ENCODE peak calls at places on chromosomes 5 and 9, in seven cellular contexts. M is SHP77, G is NAMALWA, Q is HTR-8/SVneo, T is RKO, F is GM13977, O is AG20443. X is an unnamed sample.

GRCh38 chr9:70761139-70761538 is 346.7 kb upstream of the KLF9 start:
- DNase-seq in M (no peak), G (no peak), Q (no peak), T (no peak), F (no peak), O (no peak), X (no peak)

GRCh38 chr9:132171702-132172101 is 9.8 kb downstream of the NTNG2 start:
- DNase-seq in M (no peak), G (no peak), Q (no peak), T (no peak), F (no peak), O (no peak), X (no peak)

GRCh38 chr5:178453224-178453623 is 137.0 kb downstream of the COL23A1 start:
- DNase-seq in M (no peak), G (no peak), Q (peak; percentile 22), T (peak; percentile 24), F (no peak), O (no peak), X (no peak)

GRCh38 chr5:179819296-179820126 is 1.2 kb upstream of the SQSTM1 start:
- DNase-seq in M (peak; percentile 87), G (peak; percentile 46), Q (peak; percentile 64), T (peak; percentile 89), F (peak; percentile 69), O (peak; percentile 59), X (peak; percentile 68)

GRCh38 chr9:131503626-131504465 is 1.1 kb downstream of the POMT1 start:
- DNase-seq in M (peak; percentile 24), G (peak; percentile 39), Q (peak; percentile 17), T (peak; percentile 88), F (peak; percentile 58), O (peak; percentile 62), X (peak; percentile 14)

GRCh38 chr9:38376266-38376665 is 16.2 kb upstream of the ALDH1B1 start:
- DNase-seq in M (no peak), G (no peak), Q (no peak), T (no peak), F (no peak), O (no peak), X (no peak)

GRCh38 chr9:1001838-1002237 is 25.4 kb downstream of the DMRT3 start:
- DNase-seq in M (no peak), G (no peak), Q (no peak), T (no peak), F (no peak), O (no peak), X (peak; percentile 28)

GRCh38 chr9:131334568-131335105 is 45.1 kb downstream of the PLPP7 start:
- DNase-seq in M (no peak), G (no peak), Q (no peak), T (peak; percentile 40), F (peak; percentile 15), O (peak; percentile 21), X (no peak)

GRCh38 chr5:121189569-121190305 is 661.9 kb upstream of the FTMT start:
- DNase-seq in M (peak; percentile 8), G (no peak), Q (no peak), T (no peak), F (no peak), O (no peak), X (peak; percentile 5)

GRCh38 chr5:179139111-179139935 is 79.2 kb downstream of the ZNF354C start:
- DNase-seq in M (no peak), G (no peak), Q (no peak), T (no peak), F (no peak), O (no peak), X (no peak)

GRCh38 chr9:83656032-83656680 is 33.2 kb downstream of the IDNK start:
- DNase-seq in M (no peak), G (no peak), Q (no peak), T (no peak), F (peak; percentile 20), O (no peak), X (no peak)

GRCh38 chr9:92501671-92502393 is 19.5 kb upstream of the ASPN start:
- DNase-seq in M (peak; percentile 44), G (peak; percentile 56), Q (no peak), T (peak; percentile 63), F (peak; percentile 22), O (peak; percentile 80), X (peak; percentile 35)

GRCh38 chr9:137710751-137711150 is 91.9 kb downstream of the EHMT1 start:
- DNase-seq in M (no peak), G (no peak), Q (no peak), T (no peak), F (no peak), O (no peak), X (no peak)

GRCh38 chr9:91298304-91298703 is 63.4 kb downstream of the AUH start:
- DNase-seq in M (no peak), G (no peak), Q (peak; percentile 13), T (no peak), F (no peak), O (peak; percentile 29), X (peak; percentile 80)

GRCh38 chr5:139181835-139182452 is 16.2 kb downstream of the SIL1 start:
- DNase-seq in M (no peak), G (no peak), Q (peak; percentile 45), T (peak; percentile 22), F (no peak), O (peak; percentile 37), X (peak; percentile 56)

GRCh38 chr9:86893811-86894490 is 53.4 kb downstream of the GAS1 start:
- DNase-seq in M (no peak), G (no peak), Q (no peak), T (no peak), F (no peak), O (no peak), X (no peak)

GRCh38 chr9:115360122-115360521 is 242.2 kb upstream of the TNC start:
- DNase-seq in M (no peak), G (no peak), Q (no peak), T (no peak), F (no peak), O (no peak), X (no peak)

GRCh38 chr5:150510460-150511263 is 2.7 kb downstream of the NDST1 start:
- DNase-seq in M (no peak), G (no peak), Q (no peak), T (no peak), F (no peak), O (no peak), X (no peak)

GRCh38 chr9:136720251-136720886 is 8.0 kb downstream of the DIPK1B start:
- DNase-seq in M (no peak), G (no peak), Q (no peak), T (no peak), F (no peak), O (no peak), X (peak; percentile 9)

GRCh38 chr5:168008555-168008954 is 282.9 kb upstream of the WWC1 start:
- DNase-seq in M (no peak), G (no peak), Q (no peak), T (no peak), F (no peak), O (no peak), X (no peak)

GRCh38 chr9:128420060-128420650 is 502 bp upstream of the CERCAM start:
- DNase-seq in M (peak; percentile 68), G (peak; percentile 74), Q (peak; percentile 76), T (peak; percentile 84), F (peak; percentile 93), O (peak; percentile 94), X (peak; percentile 50)

GRCh38 chr5:107519900-107520354 is 150.8 kb downstream of the EFNA5 start:
- DNase-seq in M (peak; percentile 45), G (peak; percentile 90), Q (no peak), T (no peak), F (no peak), O (peak; percentile 26), X (no peak)

GRCh38 chr9:130149654-130150286 is 22.4 kb upstream of the NCS1 start:
- DNase-seq in M (no peak), G (peak; percentile 18), Q (no peak), T (no peak), F (no peak), O (no peak), X (no peak)

GRCh38 chr5:148206620-148207019 is 3.8 kb downstream of the SPINK6 start:
- DNase-seq in M (no peak), G (no peak), Q (no peak), T (no peak), F (no peak), O (no peak), X (no peak)